ENCODE peak calls at places on chromosomes 2 and 18, in eight cellular contexts. One of them, this sample, is unnamed.

GRCh38 chr2:172308253-172308935 is 119.0 kb upstream of the ITGA6 start:
- DNase-seq in BJ: no peak
- DNase-seq in stimulated activated CD8-positive, alpha-beta memory T cell treated with anti-CD3 and anti-CD28 coated beads, Interleukin-7, amount 100 ng/mL, for 1 hour: no peak
- DNase-seq in iPS-NIHi11: no peak
- DNase-seq in activated naive CD8-positive, alpha-beta T cell treated with anti-CD3 and anti-CD28 coated beads, Interleukin-2, amount 50 U/mL, for 24 hours: no peak
- DNase-seq in CD8-positive, alpha-beta memory T cell: no peak
- DNase-seq in tibial nerve: no peak
- DNase-seq in activated T-helper 1 cell treated with anti-CD3 and anti-CD28 coated beads, Interleukin-12 subunit alpha, Interleukin-12 subunit beta, Interleukin-2, Interleukin-4 antibody, amounts not matched to agents 30 ng/mL and 10 ng/mL and 1 ng/mL, durations not matched to agents 14 hours and 24 hours and 36 hours: no peak
- DNase-seq in this sample: no peak

GRCh38 chr18:55529581-55529980 is 58.4 kb downstream of the TCF4 start:
- DNase-seq in CD8-positive, alpha-beta memory T cell: no peak
- DNase-seq in BJ: no peak
- DNase-seq in activated naive CD8-positive, alpha-beta T cell treated with anti-CD3 and anti-CD28 coated beads, Interleukin-2, amount 50 U/mL, for 24 hours: no peak
- DNase-seq in activated T-helper 1 cell treated with anti-CD3 and anti-CD28 coated beads, Interleukin-12 subunit alpha, Interleukin-12 subunit beta, Interleukin-2, Interleukin-4 antibody, amounts not matched to agents 30 ng/mL and 10 ng/mL and 1 ng/mL, durations not matched to agents 14 hours and 24 hours and 36 hours: no peak
- DNase-seq in stimulated activated CD8-positive, alpha-beta memory T cell treated with anti-CD3 and anti-CD28 coated beads, Interleukin-7, amount 100 ng/mL, for 1 hour: no peak
- DNase-seq in iPS-NIHi11: no peak
- DNase-seq in tibial nerve: no peak
- DNase-seq in this sample: no peak

GRCh38 chr2:176140520-176141317 is 10.6 kb upstream of the HOXD4 start:
- DNase-seq in BJ: no peak
- DNase-seq in CD8-positive, alpha-beta memory T cell: peak; percentile 60
- DNase-seq in tibial nerve: peak; percentile 54
- DNase-seq in iPS-NIHi11: peak; percentile 94
- DNase-seq in stimulated activated CD8-positive, alpha-beta memory T cell treated with anti-CD3 and anti-CD28 coated beads, Interleukin-7, amount 100 ng/mL, for 1 hour: peak; percentile 16
- DNase-seq in activated T-helper 1 cell treated with anti-CD3 and anti-CD28 coated beads, Interleukin-12 subunit alpha, Interleukin-12 subunit beta, Interleukin-2, Interleukin-4 antibody, amounts not matched to agents 30 ng/mL and 10 ng/mL and 1 ng/mL, durations not matched to agents 14 hours and 24 hours and 36 hours: peak; percentile 49
- DNase-seq in activated naive CD8-positive, alpha-beta T cell treated with anti-CD3 and anti-CD28 coated beads, Interleukin-2, amount 50 U/mL, for 24 hours: peak; percentile 78
- DNase-seq in this sample: no peak

GRCh38 chr2:3320910-3321605 is 56.6 kb downstream of the EIPR1 start:
- DNase-seq in CD8-positive, alpha-beta memory T cell: no peak
- DNase-seq in activated naive CD8-positive, alpha-beta T cell treated with anti-CD3 and anti-CD28 coated beads, Interleukin-2, amount 50 U/mL, for 24 hours: no peak
- DNase-seq in tibial nerve: no peak
- DNase-seq in iPS-NIHi11: no peak
- DNase-seq in BJ: no peak
- DNase-seq in stimulated activated CD8-positive, alpha-beta memory T cell treated with anti-CD3 and anti-CD28 coated beads, Interleukin-7, amount 100 ng/mL, for 1 hour: no peak
- DNase-seq in activated T-helper 1 cell treated with anti-CD3 and anti-CD28 coated beads, Interleukin-12 subunit alpha, Interleukin-12 subunit beta, Interleukin-2, Interleukin-4 antibody, amounts not matched to agents 30 ng/mL and 10 ng/mL and 1 ng/mL, durations not matched to agents 14 hours and 24 hours and 36 hours: no peak
- DNase-seq in this sample: no peak

GRCh38 chr2:47905454-47906260 is 641 bp downstream of the FBXO11 start:
- DNase-seq in activated T-helper 1 cell treated with anti-CD3 and anti-CD28 coated beads, Interleukin-12 subunit alpha, Interleukin-12 subunit beta, Interleukin-2, Interleukin-4 antibody, amounts not matched to agents 30 ng/mL and 10 ng/mL and 1 ng/mL, durations not matched to agents 14 hours and 24 hours and 36 hours: peak; percentile 53
- DNase-seq in tibial nerve: peak; percentile 20
- DNase-seq in stimulated activated CD8-positive, alpha-beta memory T cell treated with anti-CD3 and anti-CD28 coated beads, Interleukin-7, amount 100 ng/mL, for 1 hour: peak; percentile 27
- DNase-seq in CD8-positive, alpha-beta memory T cell: peak; percentile 50
- DNase-seq in activated naive CD8-positive, alpha-beta T cell treated with anti-CD3 and anti-CD28 coated beads, Interleukin-2, amount 50 U/mL, for 24 hours: peak; percentile 57
- DNase-seq in iPS-NIHi11: peak; percentile 36
- DNase-seq in BJ: no peak
- DNase-seq in this sample: peak; percentile 75

GRCh38 chr18:13233746-13234527 is 15.4 kb downstream of the LDLRAD4 start:
- DNase-seq in CD8-positive, alpha-beta memory T cell: no peak
- DNase-seq in BJ: no peak
- DNase-seq in iPS-NIHi11: no peak
- DNase-seq in tibial nerve: no peak
- DNase-seq in stimulated activated CD8-positive, alpha-beta memory T cell treated with anti-CD3 and anti-CD28 coated beads, Interleukin-7, amount 100 ng/mL, for 1 hour: no peak
- DNase-seq in activated naive CD8-positive, alpha-beta T cell treated with anti-CD3 and anti-CD28 coated beads, Interleukin-2, amount 50 U/mL, for 24 hours: no peak
- DNase-seq in activated T-helper 1 cell treated with anti-CD3 and anti-CD28 coated beads, Interleukin-12 subunit alpha, Interleukin-12 subunit beta, Interleukin-2, Interleukin-4 antibody, amounts not matched to agents 30 ng/mL and 10 ng/mL and 1 ng/mL, durations not matched to agents 14 hours and 24 hours and 36 hours: no peak
- DNase-seq in this sample: no peak

GRCh38 chr2:85772841-85773491 is 19.2 kb downstream of the ATOH8 start:
- DNase-seq in iPS-NIHi11: no peak
- DNase-seq in BJ: no peak
- DNase-seq in stimulated activated CD8-positive, alpha-beta memory T cell treated with anti-CD3 and anti-CD28 coated beads, Interleukin-7, amount 100 ng/mL, for 1 hour: no peak
- DNase-seq in tibial nerve: no peak
- DNase-seq in activated naive CD8-positive, alpha-beta T cell treated with anti-CD3 and anti-CD28 coated beads, Interleukin-2, amount 50 U/mL, for 24 hours: no peak
- DNase-seq in activated T-helper 1 cell treated with anti-CD3 and anti-CD28 coated beads, Interleukin-12 subunit alpha, Interleukin-12 subunit beta, Interleukin-2, Interleukin-4 antibody, amounts not matched to agents 30 ng/mL and 10 ng/mL and 1 ng/mL, durations not matched to agents 14 hours and 24 hours and 36 hours: no peak
- DNase-seq in CD8-positive, alpha-beta memory T cell: no peak
- DNase-seq in this sample: no peak

GRCh38 chr2:72137498-72138010 is 10.1 kb downstream of the CYP26B1 start:
- DNase-seq in stimulated activated CD8-positive, alpha-beta memory T cell treated with anti-CD3 and anti-CD28 coated beads, Interleukin-7, amount 100 ng/mL, for 1 hour: peak; percentile 14
- DNase-seq in CD8-positive, alpha-beta memory T cell: peak; percentile 37
- DNase-seq in activated T-helper 1 cell treated with anti-CD3 and anti-CD28 coated beads, Interleukin-12 subunit alpha, Interleukin-12 subunit beta, Interleukin-2, Interleukin-4 antibody, amounts not matched to agents 30 ng/mL and 10 ng/mL and 1 ng/mL, durations not matched to agents 14 hours and 24 hours and 36 hours: peak; percentile 31
- DNase-seq in tibial nerve: peak; percentile 51
- DNase-seq in iPS-NIHi11: peak; percentile 89
- DNase-seq in activated naive CD8-positive, alpha-beta T cell treated with anti-CD3 and anti-CD28 coated beads, Interleukin-2, amount 50 U/mL, for 24 hours: peak; percentile 79
- DNase-seq in BJ: no peak
- DNase-seq in this sample: no peak

GRCh38 chr2:96872591-96873349 is 2.9 kb upstream of the SEMA4C start:
- DNase-seq in CD8-positive, alpha-beta memory T cell: no peak
- DNase-seq in iPS-NIHi11: no peak
- DNase-seq in activated naive CD8-positive, alpha-beta T cell treated with anti-CD3 and anti-CD28 coated beads, Interleukin-2, amount 50 U/mL, for 24 hours: no peak
- DNase-seq in BJ: no peak
- DNase-seq in activated T-helper 1 cell treated with anti-CD3 and anti-CD28 coated beads, Interleukin-12 subunit alpha, Interleukin-12 subunit beta, Interleukin-2, Interleukin-4 antibody, amounts not matched to agents 30 ng/mL and 10 ng/mL and 1 ng/mL, durations not matched to agents 14 hours and 24 hours and 36 hours: no peak
- DNase-seq in tibial nerve: no peak
- DNase-seq in stimulated activated CD8-positive, alpha-beta memory T cell treated with anti-CD3 and anti-CD28 coated beads, Interleukin-7, amount 100 ng/mL, for 1 hour: no peak
- DNase-seq in this sample: no peak

GRCh38 chr2:240338274-240338673 is 97.2 kb upstream of the GPC1 start:
- DNase-seq in stimulated activated CD8-positive, alpha-beta memory T cell treated with anti-CD3 and anti-CD28 coated beads, Interleukin-7, amount 100 ng/mL, for 1 hour: no peak
- DNase-seq in iPS-NIHi11: no peak
- DNase-seq in activated naive CD8-positive, alpha-beta T cell treated with anti-CD3 and anti-CD28 coated beads, Interleukin-2, amount 50 U/mL, for 24 hours: no peak
- DNase-seq in CD8-positive, alpha-beta memory T cell: no peak
- DNase-seq in activated T-helper 1 cell treated with anti-CD3 and anti-CD28 coated beads, Interleukin-12 subunit alpha, Interleukin-12 subunit beta, Interleukin-2, Interleukin-4 antibody, amounts not matched to agents 30 ng/mL and 10 ng/mL and 1 ng/mL, durations not matched to agents 14 hours and 24 hours and 36 hours: no peak
- DNase-seq in tibial nerve: no peak
- DNase-seq in BJ: no peak
- DNase-seq in this sample: peak; percentile 31

GRCh38 chr2:15784886-15785801 is 155.2 kb upstream of the MYCN start:
- DNase-seq in BJ: no peak
- DNase-seq in activated T-helper 1 cell treated with anti-CD3 and anti-CD28 coated beads, Interleukin-12 subunit alpha, Interleukin-12 subunit beta, Interleukin-2, Interleukin-4 antibody, amounts not matched to agents 30 ng/mL and 10 ng/mL and 1 ng/mL, durations not matched to agents 14 hours and 24 hours and 36 hours: no peak
- DNase-seq in stimulated activated CD8-positive, alpha-beta memory T cell treated with anti-CD3 and anti-CD28 coated beads, Interleukin-7, amount 100 ng/mL, for 1 hour: no peak
- DNase-seq in activated naive CD8-positive, alpha-beta T cell treated with anti-CD3 and anti-CD28 coated beads, Interleukin-2, amount 50 U/mL, for 24 hours: no peak
- DNase-seq in iPS-NIHi11: no peak
- DNase-seq in tibial nerve: no peak
- DNase-seq in CD8-positive, alpha-beta memory T cell: no peak
- DNase-seq in this sample: no peak

GRCh38 chr2:95262896-95263542 is 11.2 kb upstream of the PROM2 start:
- DNase-seq in CD8-positive, alpha-beta memory T cell: no peak
- DNase-seq in activated naive CD8-positive, alpha-beta T cell treated with anti-CD3 and anti-CD28 coated beads, Interleukin-2, amount 50 U/mL, for 24 hours: no peak
- DNase-seq in tibial nerve: no peak
- DNase-seq in BJ: no peak
- DNase-seq in stimulated activated CD8-positive, alpha-beta memory T cell treated with anti-CD3 and anti-CD28 coated beads, Interleukin-7, amount 100 ng/mL, for 1 hour: no peak
- DNase-seq in iPS-NIHi11: no peak
- DNase-seq in activated T-helper 1 cell treated with anti-CD3 and anti-CD28 coated beads, Interleukin-12 subunit alpha, Interleukin-12 subunit beta, Interleukin-2, Interleukin-4 antibody, amounts not matched to agents 30 ng/mL and 10 ng/mL and 1 ng/mL, durations not matched to agents 14 hours and 24 hours and 36 hours: no peak
- DNase-seq in this sample: no peak

This sample was measured in ascending aorta.